ENCODE peak calls at places on chromosome 6, in six cellular contexts. H is uterus; E is stimulated activated CD8-positive, alpha-beta memory T cell treated with anti-CD3 and anti-CD28 coated beads, Interleukin-2, amount 100 ng/mL, for 1 hour; Z is activated naive CD4-positive, alpha-beta T cell treated with anti-CD3 and anti-CD28 coated beads, Interleukin-2, amount 50 U/mL, for 16 hours; X is left cardiac atrium; R is prostate gland. F is an unnamed sample.

GRCh38 chr6:150271501-150272263 is 97.1 kb upstream of the IYD start:
- DNase-seq in H (no peak), E (no peak), Z (no peak), X (no peak), R (no peak), F (no peak)

GRCh38 chr6:66265737-66266136 is 558.7 kb upstream of the EYS start:
- DNase-seq in H (no peak), E (no peak), Z (no peak), X (no peak), R (no peak), F (no peak)

GRCh38 chr6:154245542-154245941 is 111.1 kb downstream of the IPCEF1 start:
- DNase-seq in H (no peak), E (no peak), Z (no peak), X (no peak), R (no peak), F (no peak)

GRCh38 chr6:107877968-107878367 is 53.9 kb upstream of the SCML4 start:
- DNase-seq in H (no peak), E (no peak), Z (no peak), X (no peak), R (no peak), F (no peak)

GRCh38 chr6:168149015-168149414 is 70.0 kb upstream of the FRMD1 start:
- DNase-seq in H (peak), E (no peak), Z (no peak), X (no peak), R (no peak), F (peak)

GRCh38 chr6:130140084-130140483 is 82.7 kb downstream of the SAMD3 start:
- DNase-seq in H (no peak), E (no peak), Z (no peak), X (no peak), R (no peak), F (no peak)

GRCh38 chr6:115717472-115717871 is 343.2 kb downstream of the FRK start:
- DNase-seq in H (no peak), E (no peak), Z (no peak), X (no peak), R (no peak), F (no peak)

GRCh38 chr6:168132531-168133184 is 53.6 kb upstream of the FRMD1 start:
- DNase-seq in H (no peak), E (no peak), Z (no peak), X (peak), R (peak), F (peak)

GRCh38 chr6:109260126-109260525 is 122.1 kb downstream of the CD164 start:
- DNase-seq in H (no peak), E (no peak), Z (no peak), X (no peak), R (no peak), F (no peak)

GRCh38 chr6:5115168-5115567 is 30.0 kb downstream of the PPP1R3G start:
- DNase-seq in H (no peak), E (no peak), Z (no peak), X (no peak), R (no peak), F (no peak)

GRCh38 chr6:41941280-41942044 is at the start of gene CCND3:
- DNase-seq in H (peak), E (peak), Z (peak), X (peak), R (peak), F (peak)

GRCh38 chr6:162099685-162100084 is 627.9 kb downstream of the PRKN start:
- DNase-seq in H (no peak), E (no peak), Z (peak), X (peak), R (no peak), F (no peak)

GRCh38 chr6:110366241-110366640 is 8.1 kb upstream of the METTL24 start:
- DNase-seq in H (no peak), E (no peak), Z (no peak), X (no peak), R (no peak), F (no peak)

GRCh38 chr6:120871416-120872261 is 462.6 kb downstream of the TBC1D32 start:
- DNase-seq in H (no peak), E (no peak), Z (no peak), X (no peak), R (no peak), F (no peak)

GRCh38 chr6:80245043-80245442 is 138.6 kb downstream of the BCKDHB start:
- DNase-seq in H (no peak), E (no peak), Z (no peak), X (no peak), R (no peak), F (no peak)

F was measured in mucosa of gallbladder.